ENCODE peak calls at places on chromosomes 3 and 15, in nine cellular contexts. K is left ventricle myocardium superior; W is T-helper 17 cell; E is endothelial cell; S is body of pancreas; A is B cell; Q is activated CD4-positive, alpha-beta T cell treated with anti-CD3 and anti-CD28 coated beads, Interleukin-2, amount 50 U/mL, for 1 hour; U is stimulated activated CD8-positive, alpha-beta memory T cell treated with anti-CD3 and anti-CD28 coated beads, Interleukin-12 subunit alpha, Interleukin-12 subunit beta, amount 100 ng/mL, for 1 hour; Z is aorta. C is an unnamed sample.

GRCh38 chr3:39383913-39384664 is 919 bp downstream of the SLC25A38 start:
- DNase-seq in K (peak), W (peak), E (peak), S (peak), A (peak), Q (peak), U (peak), Z (peak), C (peak)

GRCh38 chr3:127360647-127361046 is 72.8 kb upstream of the PRR20G start:
- DNase-seq in K (no peak), W (no peak), E (no peak), S (no peak), A (no peak), Q (no peak), U (no peak), Z (no peak), C (no peak)

GRCh38 chr3:51706788-51707731 is at the start of gene GRM2:
- DNase-seq in K (peak), W (peak), E (peak), S (peak), A (no peak), Q (no peak), U (no peak), Z (peak), C (peak)

GRCh38 chr3:187136936-187137335 is 2.4 kb downstream of the RPL39L start:
- DNase-seq in K (no peak), W (no peak), E (no peak), S (no peak), A (no peak), Q (no peak), U (no peak), Z (no peak), C (no peak)

GRCh38 chr3:71247221-71247947 is 336.1 kb downstream of the FOXP1 start:
- DNase-seq in K (peak), W (no peak), E (no peak), S (peak), A (no peak), Q (no peak), U (no peak), Z (no peak), C (no peak)

GRCh38 chr3:48023377-48023776 is 7.2 kb upstream of the MAP4 start:
- DNase-seq in K (no peak), W (no peak), E (no peak), S (no peak), A (no peak), Q (no peak), U (no peak), Z (no peak), C (no peak)

GRCh38 chr3:14369675-14370669 is 32.4 kb upstream of the SLC6A6 start:
- DNase-seq in K (no peak), W (no peak), E (peak), S (peak), A (no peak), Q (no peak), U (no peak), Z (no peak), C (no peak)

GRCh38 chr3:128726691-128727031 is 678 bp downstream of the RAB7A start:
- DNase-seq in K (peak), W (peak), E (peak), S (peak), A (peak), Q (peak), U (peak), Z (peak), C (peak)

GRCh38 chr3:128081226-128081625 is 29.0 kb downstream of the SEC61A1 start:
- DNase-seq in K (no peak), W (no peak), E (no peak), S (no peak), A (no peak), Q (no peak), U (no peak), Z (no peak), C (no peak)

GRCh38 chr3:108907194-108907593 is 46.5 kb downstream of the GUCA1C start:
- DNase-seq in K (no peak), W (no peak), E (no peak), S (no peak), A (no peak), Q (no peak), U (no peak), Z (no peak), C (no peak)

GRCh38 chr15:58490405-58491150 is 58.8 kb downstream of the LIPC start:
- DNase-seq in K (peak), W (no peak), E (no peak), S (no peak), A (no peak), Q (no peak), U (no peak), Z (no peak), C (no peak)

GRCh38 chr15:23397779-23398178 is 43.2 kb downstream of the GOLGA8S start:
- DNase-seq in K (peak), W (no peak), E (no peak), S (no peak), A (no peak), Q (no peak), U (no peak), Z (peak), C (no peak)

GRCh38 chr3:12370758-12371157 is 81.9 kb downstream of the PPARG start:
- DNase-seq in K (no peak), W (no peak), E (peak), S (no peak), A (no peak), Q (no peak), U (no peak), Z (no peak), C (no peak)

GRCh38 chr3:49021213-49021812 is 608 bp upstream of the NDUFAF3 start:
- DNase-seq in K (peak), W (peak), E (peak), S (peak), A (peak), Q (peak), U (peak), Z (peak), C (peak)

GRCh38 chr3:189685854-189686253 is 54.7 kb downstream of the TP63 start:
- DNase-seq in K (no peak), W (no peak), E (no peak), S (no peak), A (no peak), Q (no peak), U (no peak), Z (no peak), C (no peak)

GRCh38 chr3:178260887-178261286 is 275.3 kb upstream of the KCNMB2 start:
- DNase-seq in K (no peak), W (no peak), E (no peak), S (no peak), A (no peak), Q (no peak), U (no peak), Z (no peak), C (no peak)

GRCh38 chr3:117170112-117170511 is 460.5 kb downstream of the TUSC7 start:
- DNase-seq in K (no peak), W (no peak), E (no peak), S (no peak), A (no peak), Q (no peak), U (no peak), Z (no peak), C (no peak)

GRCh38 chr15:33565099-33565498 is 254.3 kb downstream of the RYR3 start:
- DNase-seq in K (no peak), W (no peak), E (no peak), S (no peak), A (no peak), Q (no peak), U (no peak), Z (no peak), C (no peak)

GRCh38 chr3:37935756-37936666 is 54.6 kb upstream of the VILL start:
- DNase-seq in K (no peak), W (no peak), E (no peak), S (peak), A (no peak), Q (no peak), U (no peak), Z (no peak), C (no peak)

GRCh38 chr15:81160312-81161214 is 26.5 kb downstream of the CFAP161 start:
- DNase-seq in K (peak), W (no peak), E (no peak), S (peak), A (no peak), Q (no peak), U (no peak), Z (peak), C (no peak)

GRCh38 chr15:92645051-92645631 is 10.4 kb downstream of the FAM174B start:
- DNase-seq in K (no peak), W (no peak), E (no peak), S (no peak), A (no peak), Q (no peak), U (no peak), Z (no peak), C (no peak)

GRCh38 chr3:127652246-127652995 is 20.3 kb upstream of the ABTB1 start:
- DNase-seq in K (peak), W (no peak), E (peak), S (peak), A (peak), Q (peak), U (peak), Z (no peak), C (peak)

GRCh38 chr3:30340500-30340899 is 265.9 kb upstream of the TGFBR2 start:
- DNase-seq in K (no peak), W (no peak), E (no peak), S (no peak), A (no peak), Q (no peak), U (no peak), Z (no peak), C (no peak)

GRCh38 chr3:11641316-11641682 is 2.4 kb downstream of the VGLL4 start:
- DNase-seq in K (no peak), W (no peak), E (no peak), S (no peak), A (no peak), Q (no peak), U (no peak), Z (no peak), C (no peak)

C was measured in naive thymus-derived CD4-positive, alpha-beta T cell.